ENCODE peak calls at places on chromosome 19, in eight cellular contexts. D, W, Y, L, T, Z, V and X are unnamed samples.

GRCh38 chr19:49229416-49229815 is 71.8 kb downstream of the TRPM4 start:
- DNase-seq in Y (no peak), Z (no peak), W (no peak), T (no peak), L (no peak), V (no peak), D (no peak), X (no peak)

GRCh38 chr19:5891938-5892771 is 11.4 kb downstream of the NDUFA11 start:
- DNase-seq in V (no peak), W (peak), T (peak), Y (peak), Z (no peak), D (no peak), L (peak), X (no peak)

GRCh38 chr19:5338661-5339469 is 1.7 kb downstream of the PTPRS start:
- DNase-seq in W (no peak), V (no peak), T (no peak), Z (no peak), L (peak), Y (no peak), D (no peak), X (no peak)

GRCh38 chr19:6220385-6221191 is 59.2 kb downstream of the MLLT1 start:
- DNase-seq in W (peak), L (no peak), Z (no peak), T (no peak), D (peak), Y (no peak), V (no peak), X (peak)

GRCh38 chr19:51799311-51799997 is 4.5 kb downstream of the FPR3 start:
- DNase-seq in D (peak), V (no peak), Z (peak), T (no peak), Y (peak), L (peak), W (peak), X (peak)

GRCh38 chr19:45187421-45188100 is 9.0 kb downstream of the BLOC1S3 start:
- DNase-seq in L (peak), V (no peak), D (no peak), Z (peak), T (peak), Y (no peak), W (no peak), X (no peak)

GRCh38 chr19:13742756-13743155 is 21.6 kb upstream of the MRI1 start:
- DNase-seq in Z (no peak), V (no peak), D (no peak), L (no peak), T (no peak), Y (no peak), W (no peak), X (no peak)

GRCh38 chr19:51965583-51965982 is 21.1 kb downstream of the ZNF350 start:
- DNase-seq in Z (no peak), D (no peak), V (no peak), W (no peak), T (no peak), L (no peak), Y (no peak), X (no peak)

GRCh38 chr19:13835791-13836723 is 40.8 kb downstream of the ZSWIM4 start:
- DNase-seq in Z (no peak), L (no peak), W (no peak), T (no peak), D (no peak), V (no peak), Y (no peak), X (no peak)

GRCh38 chr19:49684983-49685553 is 4.3 kb upstream of the ADM5 start:
- DNase-seq in D (no peak), T (no peak), Z (no peak), W (no peak), L (no peak), V (no peak), Y (no peak), X (no peak)

GRCh38 chr19:38990949-38991697 is 15.6 kb upstream of the FBXO17 start:
- DNase-seq in Y (no peak), V (no peak), Z (no peak), W (no peak), L (no peak), T (no peak), D (no peak), X (no peak)

GRCh38 chr19:38412961-38413360 is 10.1 kb downstream of the FAM98C start:
- DNase-seq in Y (no peak), D (no peak), L (no peak), T (no peak), Z (no peak), V (no peak), W (no peak), X (no peak)

GRCh38 chr19:39847525-39847924 is 1.3 kb upstream of the FBL start:
- DNase-seq in V (no peak), L (no peak), Y (no peak), Z (peak), D (no peak), T (no peak), W (no peak), X (no peak)

GRCh38 chr19:57465680-57466381 is 8.9 kb upstream of the VN1R1 start:
- DNase-seq in Z (peak), T (peak), Y (no peak), L (peak), V (peak), D (no peak), W (peak), X (no peak)

GRCh38 chr19:42076375-42076944 is 494 bp downstream of the ZNF574 start:
- DNase-seq in L (no peak), D (no peak), Z (no peak), Y (no peak), W (peak), T (peak), V (no peak), X (peak)

GRCh38 chr19:39407644-39408391 is 1.2 kb downstream of the ZFP36 start:
- DNase-seq in L (no peak), W (peak), T (no peak), Y (peak), D (peak), V (no peak), Z (no peak), X (peak)

GRCh38 chr19:7101498-7102253 is 32.2 kb downstream of the ZNF557 start:
- DNase-seq in D (no peak), Z (no peak), W (no peak), L (no peak), Y (no peak), V (no peak), T (no peak), X (no peak)

GRCh38 chr19:38665950-38666661 is 18.7 kb downstream of the ACTN4 start:
- DNase-seq in L (no peak), T (no peak), V (no peak), D (no peak), Z (peak), Y (no peak), W (peak), X (peak)

GRCh38 chr19:23547816-23548430 is 139.1 kb downstream of the ZNF675 start:
- DNase-seq in Z (no peak), Y (no peak), W (no peak), V (no peak), T (no peak), L (no peak), D (no peak), X (no peak)

GRCh38 chr19:54030895-54031586 is 32.7 kb downstream of the VSTM1 start:
- DNase-seq in Y (no peak), L (no peak), D (no peak), T (no peak), Z (no peak), V (no peak), W (no peak), X (no peak)

GRCh38 chr19:42528354-42529247 is at the start of gene CEACAM1:
- DNase-seq in Z (peak), T (no peak), V (no peak), L (no peak), Y (peak), D (no peak), W (peak), X (no peak)

GRCh38 chr19:52542984-52543664 is 15.7 kb downstream of the ZNF808 start:
- DNase-seq in L (no peak), T (no peak), V (peak), Y (no peak), Z (no peak), W (no peak), D (no peak), X (no peak)

GRCh38 chr19:3275068-3275582 is 50.7 kb downstream of the CELF5 start:
- DNase-seq in W (no peak), D (no peak), L (no peak), T (peak), Y (no peak), V (no peak), Z (peak), X (no peak)

GRCh38 chr19:49799271-49799797 is 13.8 kb downstream of the FUZ start:
- DNase-seq in Y (no peak), T (no peak), V (no peak), Z (no peak), D (no peak), L (no peak), W (no peak), X (peak)

GRCh38 chr19:39265321-39265916 is 2.8 kb upstream of the IFNL2 start:
- DNase-seq in W (no peak), D (no peak), V (no peak), T (no peak), Y (no peak), Z (no peak), L (no peak), X (no peak)

GRCh38 chr19:8607386-8607785 is 3.1 kb downstream of the ADAMTS10 start:
- DNase-seq in Y (no peak), T (no peak), V (no peak), Z (no peak), D (no peak), W (no peak), L (no peak), X (no peak)

GRCh38 chr19:52494518-52494917 is 33.0 kb upstream of the ZNF808 start:
- DNase-seq in Y (no peak), Z (no peak), V (no peak), D (no peak), T (no peak), L (no peak), W (no peak), X (no peak)

GRCh38 chr19:14061751-14062557 is at the start of gene PALM3:
- DNase-seq in L (peak), V (no peak), Z (no peak), Y (peak), T (no peak), D (no peak), W (peak), X (no peak)

GRCh38 chr19:55640043-55640576 is 692 bp upstream of the ZNF580 start:
- DNase-seq in V (no peak), Y (peak), T (no peak), D (no peak), Z (no peak), L (peak), W (peak), X (peak)

GRCh38 chr19:19043881-19044280 is 10.5 kb downstream of the ARMC6 start:
- DNase-seq in Z (no peak), Y (no peak), T (no peak), D (no peak), V (no peak), W (no peak), L (no peak), X (no peak)

GRCh38 chr19:2542341-2543069 is 66.6 kb downstream of the GADD45B start:
- DNase-seq in W (peak), T (no peak), L (no peak), Z (peak), Y (no peak), V (no peak), D (no peak), X (no peak)

GRCh38 chr19:13036366-13036976 is 41.2 kb downstream of the NFIX start:
- DNase-seq in V (no peak), Z (no peak), D (no peak), W (peak), Y (peak), L (no peak), T (no peak), X (no peak)

GRCh38 chr19:40596608-40597328 is 4.4 kb upstream of the LTBP4 start:
- DNase-seq in Z (peak), Y (peak), T (peak), L (peak), W (peak), V (no peak), D (no peak), X (peak)

GRCh38 chr19:10654610-10655456 is 687 bp downstream of the ILF3 start:
- DNase-seq in D (peak), V (no peak), W (peak), Y (peak), L (peak), Z (peak), T (peak), X (peak)
- TF ChIP-seq EP300 in D (no peak), V (no peak), W (no peak), Y (no peak), L (no peak), Z (no peak), T (no peak), X (no peak)

GRCh38 chr19:28706693-28707092 is 506.3 kb downstream of the UQCRFS1 start:
- DNase-seq in Y (no peak), D (no peak), Z (no peak), W (no peak), V (no peak), T (no peak), L (no peak), X (no peak)

GRCh38 chr19:28701491-28701890 is 511.5 kb downstream of the UQCRFS1 start:
- DNase-seq in Z (no peak), W (no peak), T (no peak), D (no peak), V (no peak), L (no peak), Y (no peak), X (no peak)

GRCh38 chr19:28700176-28700575 is 512.8 kb downstream of the UQCRFS1 start:
- DNase-seq in Z (no peak), T (no peak), V (no peak), D (no peak), L (no peak), Y (no peak), W (no peak), X (no peak)

GRCh38 chr19:28703400-28703956 is 509.5 kb downstream of the UQCRFS1 start:
- DNase-seq in Y (no peak), D (no peak), V (no peak), T (no peak), W (no peak), L (no peak), Z (no peak), X (no peak)

DNA sequence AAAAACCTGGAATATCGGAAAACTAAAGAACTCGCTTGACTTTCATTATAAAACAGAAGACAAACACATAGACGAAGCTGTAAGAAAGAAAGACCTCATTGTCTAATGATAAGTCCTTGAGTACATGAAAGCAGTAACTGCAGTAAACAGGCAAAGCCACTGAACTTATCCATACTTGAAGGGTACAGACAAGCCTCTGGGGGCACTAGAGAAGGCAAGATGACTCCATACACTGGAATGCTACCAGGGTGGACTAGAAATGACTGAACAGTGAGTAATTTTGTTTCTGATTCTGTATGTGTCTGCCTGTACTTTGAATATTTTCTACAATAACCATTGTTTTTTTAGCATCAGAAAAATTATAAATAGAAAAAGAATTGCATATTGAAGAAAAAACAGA is 507.9 kb downstream of the UQCRFS1 start:
- DNase-seq in D (no peak), T (peak), Z (peak), Y (no peak), V (no peak), W (no peak), L (no peak), X (no peak)
- H3K4me3 ChIP-seq in D (no peak), T (no peak), Z (no peak), Y (no peak), V (no peak), W (no peak), L (no peak), X (no peak)

GRCh38 chr19:1425902-1426301 is 12.3 kb upstream of the RPS15 start:
- DNase-seq in D (no peak), W (no peak), L (no peak), Y (no peak), T (no peak), Z (no peak), V (no peak), X (no peak)

GRCh38 chr19:1423445-1424181 is 14.6 kb upstream of the RPS15 start:
- DNase-seq in L (no peak), D (no peak), V (no peak), Z (no peak), W (no peak), T (no peak), Y (no peak), X (no peak)

GRCh38 chr19:1424182-1424955 is 13.8 kb upstream of the RPS15 start:
- DNase-seq in Z (peak), D (no peak), V (no peak), Y (no peak), T (no peak), L (no peak), W (no peak), X (no peak)

GRCh38 chr19:1427221-1427620 is 11.0 kb upstream of the RPS15 start:
- DNase-seq in Y (no peak), T (no peak), V (no peak), Z (no peak), L (no peak), D (no peak), W (no peak), X (no peak)

DNA sequence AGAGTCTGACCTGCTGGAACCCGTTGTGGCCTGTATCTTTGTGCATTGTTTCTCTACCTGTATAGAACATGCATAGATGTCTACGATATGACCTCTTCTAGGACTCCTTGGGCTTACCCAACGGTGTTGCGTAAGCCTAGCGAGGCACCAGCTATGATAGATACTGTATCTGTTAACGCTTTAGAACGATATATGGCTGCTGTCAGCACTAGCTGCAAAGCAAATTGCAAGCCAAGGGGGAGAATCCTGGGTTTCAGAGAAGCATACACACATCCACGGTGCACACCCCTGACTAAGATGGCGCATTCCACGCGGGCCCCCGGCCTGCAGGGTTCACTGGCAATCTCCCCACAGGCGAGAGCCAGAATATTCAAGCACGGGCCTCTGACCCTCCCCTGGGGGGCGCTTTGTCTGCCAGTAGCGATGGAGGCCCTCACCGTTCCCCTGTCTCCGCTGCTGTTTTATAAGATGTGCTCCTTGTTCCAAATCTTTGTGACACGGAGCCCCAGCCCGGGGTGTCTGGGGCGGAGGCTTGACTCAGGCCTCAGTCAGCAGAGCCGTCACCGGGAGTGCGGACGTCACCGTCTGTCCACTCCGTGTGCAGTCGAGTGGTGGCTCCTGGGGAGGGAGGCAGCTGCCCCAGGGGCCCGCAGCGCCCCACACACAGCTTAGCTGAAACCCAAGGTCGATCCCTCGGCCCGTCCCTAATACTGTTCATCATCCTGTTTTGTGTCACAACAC is 12.9 kb upstream of the RPS15 start:
- DNase-seq in D (no peak), T (no peak), V (no peak), W (no peak), Y (no peak), L (no peak), Z (no peak), X (no peak)
- TF ChIP-seq EP300 in D (no peak), T (no peak), V (no peak), W (no peak), Y (no peak), L (no peak), Z (no peak), X (no peak)

GRCh38 chr19:46603195-46603637 is 2.1 kb downstream of the CALM3 start:
- DNase-seq in Y (peak), V (no peak), L (peak), Z (peak), W (peak), T (no peak), D (peak), X (no peak)

GRCh38 chr19:46604781-46605355 is 3.7 kb downstream of the CALM3 start:
- DNase-seq in V (no peak), Z (no peak), L (peak), D (peak), Y (no peak), T (no peak), W (no peak), X (no peak)

GRCh38 chr19:46602392-46603194 is 1.5 kb downstream of the CALM3 start:
- DNase-seq in Z (no peak), T (no peak), D (no peak), Y (no peak), W (no peak), V (no peak), L (peak), X (no peak)

GRCh38 chr19:46605356-46605821 is 4.3 kb downstream of the CALM3 start:
- DNase-seq in T (no peak), Z (no peak), D (peak), W (no peak), V (no peak), L (peak), Y (no peak), X (no peak)

GRCh38 chr19:46603752-46604241 is 2.7 kb downstream of the CALM3 start:
- DNase-seq in L (peak), D (peak), Y (no peak), T (no peak), W (no peak), V (no peak), Z (no peak), X (no peak)
- H3K4me3 ChIP-seq in L (peak), D (peak), Y (peak), T (no peak), W (no peak), V (peak), Z (peak), X (no peak)